ENCODE peak calls at places on chromosomes 7 and 10, in seven cellular contexts. T, O, L, W, P, E and X are unnamed samples.

GRCh38 chr7:152073352-152073751 is 47.9 kb downstream of the GALNT11 start:
- DNase-seq in T (no peak), O (no peak), L (no peak), W (no peak), P (no peak), E (no peak), X (no peak)

GRCh38 chr7:24378871-24379608 is 95.0 kb downstream of the NPY start:
- DNase-seq in T (peak; percentile 93), O (peak; percentile 26), L (peak; percentile 45), W (no peak), P (peak; percentile 97), E (no peak), X (peak; percentile 6)

GRCh38 chr10:77613476-77614130 is 24.0 kb downstream of the KCNMA1 start:
- DNase-seq in T (peak; percentile 54), O (no peak), L (no peak), W (no peak), P (no peak), E (no peak), X (no peak)

GRCh38 chr7:77258014-77258413 is 58.4 kb upstream of the FGL2 start:
- DNase-seq in T (peak; percentile 35), O (no peak), L (no peak), W (no peak), P (peak; percentile 18), E (no peak), X (no peak)

GRCh38 chr10:30467939-30468338 is 34.0 kb downstream of the MAP3K8 start:
- DNase-seq in T (no peak), O (no peak), L (no peak), W (no peak), P (no peak), E (no peak), X (no peak)

GRCh38 chr7:149228831-149229471 is 10.5 kb upstream of the ZNF212 start:
- DNase-seq in T (no peak), O (no peak), L (no peak), W (no peak), P (no peak), E (no peak), X (no peak)

GRCh38 chr7:8605227-8605626 is 171.8 kb downstream of the NXPH1 start:
- DNase-seq in T (no peak), O (no peak), L (no peak), W (no peak), P (no peak), E (no peak), X (no peak)

GRCh38 chr10:80201592-80202256 is 3.6 kb downstream of the ANXA11 start:
- DNase-seq in T (no peak), O (no peak), L (no peak), W (no peak), P (no peak), E (no peak), X (no peak)

GRCh38 chr10:100653238-100653956 is 92.0 kb upstream of the PAX2 start:
- DNase-seq in T (no peak), O (no peak), L (no peak), W (no peak), P (no peak), E (no peak), X (no peak)

GRCh38 chr10:63749915-63750314 is 228.7 kb downstream of the REEP3 start:
- DNase-seq in T (no peak), O (no peak), L (no peak), W (no peak), P (no peak), E (no peak), X (no peak)

GRCh38 chr10:44056947-44057811 is 327.7 kb downstream of the CXCL12 start:
- DNase-seq in T (no peak), O (no peak), L (no peak), W (no peak), P (no peak), E (no peak), X (no peak)

GRCh38 chr7:44185729-44186128 is 3.5 kb downstream of the GCK start:
- DNase-seq in T (no peak), O (no peak), L (no peak), W (no peak), P (no peak), E (no peak), X (no peak)

GRCh38 chr7:69749358-69749757 is 151.1 kb downstream of the AUTS2 start:
- DNase-seq in T (no peak), O (no peak), L (no peak), W (no peak), P (no peak), E (no peak), X (no peak)

GRCh38 chr10:102678842-102679289 is 34.6 kb downstream of the TRIM8 start:
- DNase-seq in T (peak; percentile 65), O (no peak), L (no peak), W (no peak), P (peak; percentile 49), E (no peak), X (no peak)

GRCh38 chr10:10520391-10521385 is 497.0 kb upstream of the CELF2 start:
- DNase-seq in T (no peak), O (no peak), L (no peak), W (no peak), P (no peak), E (no peak), X (no peak)

GRCh38 chr7:157978766-157979165 is 608.9 kb downstream of the PTPRN2 start:
- DNase-seq in T (no peak), O (no peak), L (no peak), W (no peak), P (no peak), E (no peak), X (no peak)

GRCh38 chr10:93309062-93309461 is 173.1 kb downstream of the MYOF start:
- DNase-seq in T (no peak), O (no peak), L (no peak), W (no peak), P (peak; percentile 35), E (no peak), X (no peak)